ENCODE peak calls at places on chromosomes 12 and 14, in five cellular contexts. E, O, V, Q and P are unnamed samples.

GRCh38 chr12:80892597-80893445 is 44.9 kb downstream of the LIN7A start:
- DNase-seq in E (no peak), O (no peak), V (no peak), Q (no peak), P (no peak)

GRCh38 chr12:69343885-69344612 is 4.1 kb upstream of the LYZ start:
- DNase-seq in E (no peak), O (no peak), V (no peak), Q (no peak), P (no peak)

GRCh38 chr14:49089078-49089477 is 497.1 kb downstream of the RPS29 start:
- DNase-seq in E (no peak), O (no peak), V (no peak), Q (no peak), P (no peak)

GRCh38 chr14:96754162-96754844 is 42.9 kb upstream of the VRK1 start:
- DNase-seq in E (peak; percentile 38), O (no peak), V (no peak), Q (no peak), P (no peak)

GRCh38 chr12:124441443-124442190 is 125.8 kb downstream of the NCOR2 start:
- DNase-seq in E (peak; percentile 96), O (no peak), V (no peak), Q (no peak), P (no peak)

GRCh38 chr12:123580772-123581171 is 3.6 kb upstream of the TMED2 start:
- DNase-seq in E (no peak), O (no peak), V (no peak), Q (no peak), P (no peak)

GRCh38 chr12:91203610-91204009 is 21.0 kb upstream of the DCN start:
- DNase-seq in E (no peak), O (no peak), V (no peak), Q (no peak), P (no peak)

GRCh38 chr12:95117178-95117599 is 43.8 kb upstream of the NR2C1 start:
- DNase-seq in E (no peak), O (no peak), V (peak; percentile 63), Q (peak; percentile 54), P (no peak)

GRCh38 chr12:87679262-87679661 is 349.9 kb downstream of the C12orf50 start:
- DNase-seq in E (no peak), O (no peak), V (no peak), Q (no peak), P (no peak)

GRCh38 chr12:75585309-75585708 is 73.9 kb upstream of the KRR1 start:
- DNase-seq in E (peak; percentile 6), O (no peak), V (no peak), Q (no peak), P (no peak)

GRCh38 chr14:58717821-58718220 is 80.1 kb downstream of the DACT1 start:
- DNase-seq in E (no peak), O (no peak), V (no peak), Q (no peak), P (no peak)

GRCh38 chr14:105299654-105300541 is 903 bp downstream of the BRF1 start:
- DNase-seq in E (no peak), O (no peak), V (peak; percentile 41), Q (no peak), P (no peak)

GRCh38 chr14:99164712-99165111 is 107.3 kb downstream of the BCL11B start:
- DNase-seq in E (no peak), O (no peak), V (no peak), Q (no peak), P (no peak)

GRCh38 chr12:101086490-101086889 is 123.5 kb downstream of the SLC5A8 start:
- DNase-seq in E (no peak), O (no peak), V (no peak), Q (no peak), P (no peak)

GRCh38 chr12:108495054-108495453 is 20.0 kb upstream of the FICD start:
- DNase-seq in E (peak; percentile 56), O (no peak), V (no peak), Q (no peak), P (no peak)

GRCh38 chr14:96752156-96752555 is 45.0 kb upstream of the VRK1 start:
- DNase-seq in E (no peak), O (no peak), V (no peak), Q (no peak), P (no peak)

GRCh38 chr12:23906329-23906728 is 43.1 kb downstream of the SOX5 start:
- DNase-seq in E (no peak), O (no peak), V (no peak), Q (no peak), P (no peak)

GRCh38 chr12:123591702-123592481 is 7.5 kb downstream of the TMED2 start:
- DNase-seq in E (no peak), O (no peak), V (no peak), Q (no peak), P (no peak)

GRCh38 chr12:52200783-52201519 is 9.1 kb upstream of the KRT80 start:
- DNase-seq in E (no peak), O (no peak), V (no peak), Q (no peak), P (no peak)

GRCh38 chr12:6532927-6533652 is 1.2 kb upstream of the GAPDH start:
- DNase-seq in E (no peak), O (peak; percentile 46), V (peak; percentile 23), Q (peak; percentile 65), P (no peak)

GRCh38 chr12:2301531-2302461 is 249.0 kb downstream of the CACNA1C start:
- DNase-seq in E (no peak), O (no peak), V (no peak), Q (no peak), P (no peak)

GRCh38 chr12:3114671-3115070 is 37.5 kb downstream of the TSPAN9 start:
- DNase-seq in E (no peak), O (no peak), V (no peak), Q (no peak), P (no peak)

GRCh38 chr14:79278798-79279644 is 932.3 kb downstream of the DIO2 start:
- DNase-seq in E (no peak), O (no peak), V (no peak), Q (no peak), P (peak; percentile 91)

GRCh38 chr14:62739647-62740046 is 305.6 kb downstream of the KCNH5 start:
- DNase-seq in E (no peak), O (no peak), V (no peak), Q (no peak), P (no peak)